ENCODE peak calls at places on chromosomes 12 and 14, in four cellular contexts. P is brain microvascular endothelial cell, E is neural crest cell, X is upper lobe of right lung. W is an unnamed sample.
A peak's percentile ranks its signal among the peaks of the same experiment; 100 is the strongest.

GRCh38 chr14:64515053-64515452 is 10.5 kb downstream of the ZBTB1 start:
- DNase-seq in E (no peak), X (no peak), P (no peak), W (peak; percentile 28)

GRCh38 chr14:72619881-72620280 is 274.0 kb downstream of the DPF3 start:
- DNase-seq in X (no peak), P (no peak), E (no peak), W (no peak)

GRCh38 chr14:81990312-81990761 is 456.7 kb upstream of the SEL1L start:
- DNase-seq in P (peak; percentile 43), X (no peak), E (peak; percentile 63), W (peak; percentile 66)

GRCh38 chr12:115818973-115819372 is 458.5 kb downstream of the MED13L start:
- DNase-seq in P (no peak), E (no peak), X (no peak), W (no peak)

GRCh38 chr12:69430942-69431603 is 39.1 kb upstream of the FRS2 start:
- DNase-seq in E (no peak), P (no peak), X (no peak), W (no peak)

GRCh38 chr14:101084436-101084826 is 180.9 kb upstream of the RTL1 start:
- DNase-seq in E (no peak), P (no peak), X (peak; percentile 32), W (no peak)

GRCh38 chr14:53956427-53957201 is at the start of gene BMP4:
- DNase-seq in P (peak; percentile 9), X (peak; percentile 90), E (no peak), W (peak; percentile 65)

GRCh38 chr12:89707623-89707991 is 1.0 kb downstream of the ATP2B1 start:
- DNase-seq in P (no peak), E (peak; percentile 35), X (peak; percentile 65), W (peak; percentile 16)

GRCh38 chr12:67677166-67677565 is 28.6 kb downstream of the DYRK2 start:
- DNase-seq in E (no peak), P (no peak), X (no peak), W (no peak)

GRCh38 chr12:118189761-118190181 is 53.8 kb downstream of the PEBP1 start:
- DNase-seq in E (peak; percentile 44), P (peak; percentile 36), X (no peak), W (no peak)

DNA sequence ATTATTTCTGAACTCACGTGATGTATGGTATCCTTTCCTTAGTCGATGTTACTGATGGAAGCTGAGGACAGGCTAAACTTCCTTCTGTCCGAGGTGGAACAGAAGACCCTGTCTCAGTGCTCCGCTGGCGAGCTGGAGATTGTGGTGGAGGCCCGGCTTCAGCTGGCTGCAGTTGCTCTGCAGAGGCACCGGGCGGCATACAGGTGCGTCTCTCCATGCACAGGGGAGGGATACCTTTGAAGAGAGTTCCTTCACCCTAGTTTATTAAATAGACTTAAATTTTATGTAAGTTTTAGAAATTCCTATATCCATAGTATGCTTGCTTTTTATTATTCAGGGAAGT is 186.7 kb upstream of the NEDD1 start:
- DNase-seq in E (no peak), X (no peak), P (peak; percentile 9), W (peak; percentile 38)
- TF ChIP-seq CTCF in E (peak; percentile 19), X (no peak), P (peak; percentile 51), W (peak; percentile 50)

GRCh38 chr14:104776481-104776880 is 19.1 kb downstream of the AKT1 start:
- DNase-seq in X (no peak), P (no peak), E (no peak), W (no peak)

GRCh38 chr14:104778694-104779331 is 16.7 kb downstream of the AKT1 start:
- DNase-seq in X (no peak), E (no peak), P (no peak), W (no peak)

GRCh38 chr14:104775073-104775489 is 20.5 kb downstream of the AKT1 start:
- DNase-seq in X (no peak), E (no peak), P (no peak), W (no peak)

GRCh38 chr14:104777808-104778249 is 17.7 kb downstream of the AKT1 start:
- DNase-seq in X (no peak), E (no peak), P (no peak), W (no peak)

GRCh38 chr14:104776961-104777807 is 18.4 kb downstream of the AKT1 start:
- DNase-seq in X (no peak), P (no peak), E (peak; percentile 60), W (no peak)
- TF ChIP-seq CTCF in X (no peak), P (peak; percentile 22), E (no peak), W (no peak)

DNA sequence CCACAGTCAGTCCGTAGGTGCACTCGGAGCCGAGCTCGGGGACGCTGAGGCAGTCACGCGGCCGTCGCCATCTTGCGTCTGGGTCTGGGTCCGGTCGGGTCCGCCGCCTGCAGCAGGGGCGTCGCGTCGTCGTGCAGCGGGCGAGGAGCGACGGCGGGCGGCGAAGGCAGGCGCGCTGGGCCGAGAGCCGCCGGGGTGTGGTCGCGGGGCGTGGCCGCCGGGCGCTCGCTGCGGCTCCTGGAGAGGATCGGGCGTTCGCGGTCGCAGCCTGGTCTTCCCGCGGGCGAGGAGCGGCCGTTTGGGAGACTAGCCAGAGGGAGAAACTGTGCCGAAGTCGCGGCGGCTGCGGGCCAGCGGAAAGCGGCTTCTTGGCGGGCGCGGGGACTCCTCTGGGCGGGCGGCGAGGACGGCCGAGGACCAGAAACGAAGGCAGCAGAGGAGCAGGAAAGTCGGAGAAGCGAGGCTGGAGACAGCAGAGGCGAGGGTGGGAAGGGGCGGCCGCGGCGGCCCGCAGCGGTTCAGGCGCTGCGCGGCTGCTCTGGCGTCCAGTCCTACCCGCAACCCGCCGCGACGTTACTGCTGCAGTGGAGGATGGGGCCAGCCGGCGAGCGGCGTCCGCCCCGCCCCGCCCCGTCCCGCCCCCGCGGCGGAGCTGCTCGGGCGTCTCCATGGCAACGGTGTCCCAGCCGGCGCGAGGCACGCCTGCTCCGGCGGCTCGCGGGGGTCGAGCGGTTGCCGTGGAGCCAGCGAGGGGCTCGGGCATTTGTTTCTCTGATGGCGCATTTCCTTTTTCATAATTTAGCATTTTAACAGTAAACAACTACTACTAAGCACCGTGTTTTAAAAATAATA is at the start of gene PNMA1:
- DNase-seq in X (peak; percentile 92), E (peak; percentile 82), P (peak; percentile 74), W (peak; percentile 79)
- TF ChIP-seq CTCF in X (no peak), E (no peak), P (no peak), W (no peak)

GRCh38 chr14:75453817-75454434 is 26.1 kb downstream of the JDP2 start:
- DNase-seq in E (no peak), P (no peak), X (no peak), W (no peak)
- TF ChIP-seq CTCF in E (no peak), P (peak; percentile 7), X (no peak), W (no peak)

GRCh38 chr14:86961106-86961716 is 1031.8 kb downstream of the GALC start:
- DNase-seq in X (no peak), P (no peak), E (no peak), W (peak; percentile 68)
- TF ChIP-seq CTCF in X (peak; percentile 25), P (peak; percentile 44), E (peak; percentile 66), W (peak; percentile 79)

W was measured in epithelial cell of esophagus.